ENCODE peak calls at places on chromosomes 12 and 14, in nine cellular contexts. One of them, this sample, is unnamed.
A peak's percentile ranks its signal among the peaks of the same experiment; 100 is the strongest.

GRCh38 chr12:14892726-14893442 is 7.2 kb upstream of the MGP start:
- DNase-seq in prostate gland: no peak
- DNase-seq in IMR-90: peak; percentile 2
- DNase-seq in pancreas: no peak
- DNase-seq in aorta: no peak
- DNase-seq in HAP-1: no peak
- DNase-seq in epithelial cell of proximal tubule: no peak
- DNase-seq in astrocyte of the spinal cord: peak; percentile 11
- DNase-seq in fibroblast of pulmonary artery: peak; percentile 71
- DNase-seq in this sample: no peak

GRCh38 chr14:98103705-98104104 is 1168.3 kb downstream of the BCL11B start:
- DNase-seq in prostate gland: no peak
- DNase-seq in IMR-90: no peak
- DNase-seq in pancreas: no peak
- DNase-seq in aorta: no peak
- DNase-seq in HAP-1: no peak
- DNase-seq in epithelial cell of proximal tubule: no peak
- DNase-seq in astrocyte of the spinal cord: no peak
- DNase-seq in fibroblast of pulmonary artery: no peak
- DNase-seq in this sample: no peak

GRCh38 chr12:46959484-46959883 is 119.9 kb upstream of the PCED1B start:
- DNase-seq in prostate gland: no peak
- DNase-seq in IMR-90: peak; percentile 93
- DNase-seq in pancreas: no peak
- DNase-seq in aorta: no peak
- DNase-seq in HAP-1: no peak
- DNase-seq in epithelial cell of proximal tubule: peak; percentile 97
- DNase-seq in astrocyte of the spinal cord: peak; percentile 75
- DNase-seq in fibroblast of pulmonary artery: peak; percentile 89
- DNase-seq in this sample: no peak

GRCh38 chr14:67816326-67817009 is at the start of gene ZFYVE26:
- DNase-seq in prostate gland: peak; percentile 98
- DNase-seq in IMR-90: peak; percentile 94
- DNase-seq in pancreas: peak; percentile 85
- DNase-seq in aorta: peak; percentile 93
- DNase-seq in HAP-1: peak; percentile 98
- DNase-seq in epithelial cell of proximal tubule: peak; percentile 76
- DNase-seq in astrocyte of the spinal cord: peak; percentile 96
- DNase-seq in fibroblast of pulmonary artery: peak; percentile 96
- DNase-seq in this sample: peak; percentile 95

GRCh38 chr12:68336754-68337343 is 4.7 kb upstream of the MDM1 start:
- DNase-seq in prostate gland: peak; percentile 74
- DNase-seq in IMR-90: no peak
- DNase-seq in pancreas: no peak
- DNase-seq in aorta: no peak
- DNase-seq in HAP-1: peak; percentile 42
- DNase-seq in epithelial cell of proximal tubule: no peak
- DNase-seq in astrocyte of the spinal cord: no peak
- DNase-seq in fibroblast of pulmonary artery: no peak
- DNase-seq in this sample: no peak

GRCh38 chr14:104244221-104245011 is 106.0 kb downstream of the KIF26A start:
- DNase-seq in prostate gland: no peak
- DNase-seq in IMR-90: no peak
- DNase-seq in pancreas: no peak
- DNase-seq in aorta: no peak
- DNase-seq in HAP-1: no peak
- DNase-seq in epithelial cell of proximal tubule: no peak
- DNase-seq in astrocyte of the spinal cord: no peak
- DNase-seq in fibroblast of pulmonary artery: no peak
- DNase-seq in this sample: no peak

GRCh38 chr12:92927055-92927435 is 2.0 kb downstream of the EEA1 start:
- DNase-seq in prostate gland: no peak
- DNase-seq in IMR-90: peak; percentile 28
- DNase-seq in pancreas: no peak
- DNase-seq in aorta: no peak
- DNase-seq in HAP-1: peak; percentile 53
- DNase-seq in epithelial cell of proximal tubule: no peak
- DNase-seq in astrocyte of the spinal cord: peak; percentile 30
- DNase-seq in fibroblast of pulmonary artery: peak; percentile 51
- DNase-seq in this sample: no peak

GRCh38 chr12:8033153-8034044 is 883 bp downstream of the FOXJ2 start:
- DNase-seq in prostate gland: peak; percentile 64
- DNase-seq in IMR-90: peak; percentile 33
- DNase-seq in pancreas: peak; percentile 62
- DNase-seq in aorta: peak; percentile 85
- DNase-seq in HAP-1: peak; percentile 32
- DNase-seq in epithelial cell of proximal tubule: no peak
- DNase-seq in astrocyte of the spinal cord: peak; percentile 35
- DNase-seq in fibroblast of pulmonary artery: peak; percentile 33
- DNase-seq in this sample: no peak

GRCh38 chr14:102824832-102825231 is 47.6 kb downstream of the TRAF3 start:
- DNase-seq in prostate gland: no peak
- DNase-seq in IMR-90: peak; percentile 86
- DNase-seq in pancreas: no peak
- DNase-seq in aorta: peak; percentile 79
- DNase-seq in HAP-1: no peak
- DNase-seq in epithelial cell of proximal tubule: peak; percentile 61
- DNase-seq in astrocyte of the spinal cord: peak; percentile 53
- DNase-seq in fibroblast of pulmonary artery: peak; percentile 49
- DNase-seq in this sample: no peak

GRCh38 chr12:50934371-50934851 is 17.9 kb upstream of the HIGD1C start:
- DNase-seq in prostate gland: no peak
- DNase-seq in IMR-90: no peak
- DNase-seq in pancreas: no peak
- DNase-seq in aorta: no peak
- DNase-seq in HAP-1: no peak
- DNase-seq in epithelial cell of proximal tubule: no peak
- DNase-seq in astrocyte of the spinal cord: no peak
- DNase-seq in fibroblast of pulmonary artery: peak; percentile 48
- DNase-seq in this sample: no peak

GRCh38 chr12:124440841-124441381 is 126.5 kb downstream of the NCOR2 start:
- DNase-seq in prostate gland: peak; percentile 54
- DNase-seq in IMR-90: no peak
- DNase-seq in pancreas: no peak
- DNase-seq in aorta: no peak
- DNase-seq in HAP-1: no peak
- DNase-seq in epithelial cell of proximal tubule: no peak
- DNase-seq in astrocyte of the spinal cord: no peak
- DNase-seq in fibroblast of pulmonary artery: peak; percentile 65
- DNase-seq in this sample: peak; percentile 57

GRCh38 chr12:121516437-121517011 is 64.3 kb downstream of the KDM2B start:
- DNase-seq in prostate gland: no peak
- DNase-seq in IMR-90: no peak
- DNase-seq in pancreas: no peak
- DNase-seq in aorta: no peak
- DNase-seq in HAP-1: no peak
- DNase-seq in epithelial cell of proximal tubule: no peak
- DNase-seq in astrocyte of the spinal cord: no peak
- DNase-seq in fibroblast of pulmonary artery: no peak
- DNase-seq in this sample: no peak

GRCh38 chr12:132886529-132887477 is 602 bp downstream of the CHFR start:
- DNase-seq in prostate gland: no peak
- DNase-seq in IMR-90: peak; percentile 4
- DNase-seq in pancreas: peak; percentile 65
- DNase-seq in aorta: no peak
- DNase-seq in HAP-1: no peak
- DNase-seq in epithelial cell of proximal tubule: no peak
- DNase-seq in astrocyte of the spinal cord: peak; percentile 7
- DNase-seq in fibroblast of pulmonary artery: no peak
- DNase-seq in this sample: peak; percentile 34

GRCh38 chr12:132887513-132888341 is at the start of gene CHFR:
- DNase-seq in prostate gland: peak; percentile 97
- DNase-seq in IMR-90: peak; percentile 96
- DNase-seq in pancreas: peak; percentile 95
- DNase-seq in aorta: peak; percentile 98
- DNase-seq in HAP-1: peak; percentile 23
- DNase-seq in epithelial cell of proximal tubule: peak; percentile 76
- DNase-seq in astrocyte of the spinal cord: peak; percentile 99
- DNase-seq in fibroblast of pulmonary artery: peak; percentile 98
- DNase-seq in this sample: peak; percentile 99

DNA sequence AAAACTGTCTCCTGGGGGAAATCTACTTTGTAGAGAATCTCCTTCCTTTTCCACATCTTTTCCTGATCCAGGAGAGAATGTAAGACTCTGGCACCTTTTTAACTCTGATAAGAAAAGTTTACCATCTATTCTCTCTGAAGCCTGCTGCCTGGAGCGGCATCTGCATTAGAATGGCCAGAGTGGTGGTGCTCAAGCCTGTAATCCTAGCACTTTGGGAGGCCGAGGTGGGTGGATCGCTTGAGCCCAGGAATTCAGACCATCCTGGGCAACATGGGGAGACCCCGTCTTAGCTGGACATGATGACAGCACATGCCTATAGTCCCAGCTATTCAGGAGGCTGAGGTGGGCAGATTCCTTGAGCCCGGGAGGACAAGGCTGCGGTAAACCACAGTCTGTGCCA is 1.4 kb upstream of the CHFR start:
- DNase-seq in prostate gland: no peak
- DNase-seq in IMR-90: no peak
- DNase-seq in pancreas: no peak
- DNase-seq in aorta: no peak
- DNase-seq in HAP-1: no peak
- DNase-seq in epithelial cell of proximal tubule: no peak
- DNase-seq in astrocyte of the spinal cord: no peak
- DNase-seq in fibroblast of pulmonary artery: no peak
- DNase-seq in this sample: no peak
- H3K4me3 ChIP-seq in prostate gland: no peak overlapping the region
- H3K4me3 ChIP-seq in IMR-90: no peak overlapping the region
- H3K4me3 ChIP-seq in pancreas: no peak overlapping the region
- H3K4me3 ChIP-seq in aorta: no peak overlapping the region
- H3K4me3 ChIP-seq in HAP-1: no peak overlapping the region
- H3K4me3 ChIP-seq in epithelial cell of proximal tubule: no peak overlapping the region
- H3K4me3 ChIP-seq in astrocyte of the spinal cord: no peak overlapping the region
- H3K4me3 ChIP-seq in fibroblast of pulmonary artery: no peak overlapping the region
- H3K4me3 ChIP-seq in this sample: no peak overlapping the region

GRCh38 chr14:58280954-58281787 is 17.2 kb upstream of the ARID4A start:
- DNase-seq in prostate gland: peak; percentile 15
- DNase-seq in IMR-90: peak; percentile 92
- DNase-seq in pancreas: no peak
- DNase-seq in aorta: no peak
- DNase-seq in HAP-1: no peak
- DNase-seq in epithelial cell of proximal tubule: peak; percentile 98
- DNase-seq in astrocyte of the spinal cord: peak; percentile 89
- DNase-seq in fibroblast of pulmonary artery: peak; percentile 98
- DNase-seq in this sample: no peak
- H3K4me3 ChIP-seq in prostate gland: no peak overlapping the region
- H3K4me3 ChIP-seq in IMR-90: no peak overlapping the region
- H3K4me3 ChIP-seq in pancreas: no peak overlapping the region
- H3K4me3 ChIP-seq in aorta: no peak overlapping the region
- H3K4me3 ChIP-seq in HAP-1: no peak overlapping the region
- H3K4me3 ChIP-seq in epithelial cell of proximal tubule: peak overlapping the region; percentile 15
- H3K4me3 ChIP-seq in astrocyte of the spinal cord: no peak overlapping the region
- H3K4me3 ChIP-seq in fibroblast of pulmonary artery: peak overlapping the region; percentile 15
- H3K4me3 ChIP-seq in this sample: no peak overlapping the region

GRCh38 chr12:11653215-11653753 is 3.8 kb downstream of the ETV6 start:
- DNase-seq in prostate gland: no peak
- DNase-seq in IMR-90: peak; percentile 43
- DNase-seq in pancreas: no peak
- DNase-seq in aorta: no peak
- DNase-seq in HAP-1: no peak
- DNase-seq in epithelial cell of proximal tubule: no peak
- DNase-seq in astrocyte of the spinal cord: no peak
- DNase-seq in fibroblast of pulmonary artery: peak; percentile 46
- DNase-seq in this sample: no peak
- H3K4me3 ChIP-seq in prostate gland: peak overlapping the region; percentile 77
- H3K4me3 ChIP-seq in IMR-90: peak overlapping the region; percentile 1
- H3K4me3 ChIP-seq in pancreas: peak overlapping the region; percentile 75
- H3K4me3 ChIP-seq in aorta: peak overlapping the region; percentile 100
- H3K4me3 ChIP-seq in HAP-1: no peak overlapping the region
- H3K4me3 ChIP-seq in epithelial cell of proximal tubule: peak overlapping the region; percentile 92
- H3K4me3 ChIP-seq in astrocyte of the spinal cord: no peak overlapping the region
- H3K4me3 ChIP-seq in fibroblast of pulmonary artery: no peak overlapping the region
- H3K4me3 ChIP-seq in this sample: peak overlapping the region; percentile 77

DNA sequence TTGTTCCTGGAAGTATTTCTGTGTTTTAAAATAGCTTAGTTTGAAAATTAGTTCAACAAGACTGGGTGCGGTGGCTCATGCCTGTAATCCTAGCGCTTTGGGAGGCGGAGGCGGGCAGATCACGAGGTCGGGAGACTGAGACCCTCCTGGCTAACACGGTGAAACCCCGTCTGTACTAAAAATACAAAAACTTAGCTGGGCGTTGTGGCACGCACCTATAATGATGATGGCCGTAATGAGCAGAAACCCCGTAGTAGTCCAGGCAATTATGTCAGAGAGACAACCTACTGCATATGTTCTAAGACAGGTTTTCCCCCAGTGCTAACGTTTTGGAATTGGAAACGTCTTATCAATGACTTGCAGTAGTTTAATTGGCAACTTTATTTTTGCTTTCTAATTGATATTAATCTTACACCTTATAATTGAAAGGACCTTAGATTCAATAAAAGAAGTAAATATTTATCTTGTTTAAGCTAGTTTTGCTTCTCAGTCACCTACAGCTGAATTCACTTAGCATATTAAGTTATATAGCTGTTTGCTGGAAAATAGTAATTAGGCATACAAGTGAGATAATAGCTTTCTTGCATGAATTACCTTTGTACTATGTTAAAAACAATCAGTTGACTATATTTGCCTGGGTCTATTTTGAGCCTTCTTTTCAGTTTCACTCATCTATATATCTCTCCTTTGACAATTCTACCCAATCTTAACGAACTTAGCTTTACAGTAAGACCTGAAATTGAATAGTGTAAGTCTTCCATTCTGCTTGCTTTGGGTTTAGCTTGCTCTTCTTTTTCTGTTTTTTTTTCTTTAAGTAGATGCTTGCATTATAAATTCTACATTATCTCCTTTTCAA is 15.6 kb downstream of the CLECL1 start:
- DNase-seq in prostate gland: no peak
- DNase-seq in IMR-90: no peak
- DNase-seq in pancreas: no peak
- DNase-seq in aorta: no peak
- DNase-seq in HAP-1: no peak
- DNase-seq in epithelial cell of proximal tubule: no peak
- DNase-seq in astrocyte of the spinal cord: no peak
- DNase-seq in fibroblast of pulmonary artery: no peak
- DNase-seq in this sample: no peak
- H3K4me3 ChIP-seq in prostate gland: no peak overlapping the region
- H3K4me3 ChIP-seq in IMR-90: no peak overlapping the region
- H3K4me3 ChIP-seq in pancreas: no peak overlapping the region
- H3K4me3 ChIP-seq in aorta: no peak overlapping the region
- H3K4me3 ChIP-seq in HAP-1: no peak overlapping the region
- H3K4me3 ChIP-seq in epithelial cell of proximal tubule: no peak overlapping the region
- H3K4me3 ChIP-seq in astrocyte of the spinal cord: no peak overlapping the region
- H3K4me3 ChIP-seq in fibroblast of pulmonary artery: no peak overlapping the region
- H3K4me3 ChIP-seq in this sample: no peak overlapping the region

GRCh38 chr12:12505544-12506501 is 56.8 kb downstream of the DUSP16 start:
- DNase-seq in prostate gland: no peak
- DNase-seq in IMR-90: peak; percentile 65
- DNase-seq in pancreas: no peak
- DNase-seq in aorta: no peak
- DNase-seq in HAP-1: peak; percentile 60
- DNase-seq in epithelial cell of proximal tubule: peak; percentile 41
- DNase-seq in astrocyte of the spinal cord: peak; percentile 35
- DNase-seq in fibroblast of pulmonary artery: peak; percentile 47
- DNase-seq in this sample: no peak
- H3K4me3 ChIP-seq in prostate gland: no peak overlapping the region
- H3K4me3 ChIP-seq in IMR-90: peak overlapping the region; percentile 30
- H3K4me3 ChIP-seq in pancreas: no peak overlapping the region
- H3K4me3 ChIP-seq in aorta: no peak overlapping the region
- H3K4me3 ChIP-seq in HAP-1: no peak overlapping the region
- H3K4me3 ChIP-seq in epithelial cell of proximal tubule: no peak overlapping the region
- H3K4me3 ChIP-seq in astrocyte of the spinal cord: no peak overlapping the region
- H3K4me3 ChIP-seq in fibroblast of pulmonary artery: peak overlapping the region; percentile 28
- H3K4me3 ChIP-seq in this sample: no peak overlapping the region

This sample was measured in left lung.